ENCODE peak calls at places on chromosomes 12 and 14, in nine cellular contexts. One of them, this sample, is unnamed.

GRCh38 chr14:64536488-64537245 is 3.9 kb upstream of the HSPA2 start:
- DNase-seq in astrocyte: peak
- DNase-seq in fibroblast of lung: no peak
- DNase-seq in adrenal gland: no peak
- DNase-seq in HCT116: no peak
- DNase-seq in PC-3: no peak
- DNase-seq in coronary artery: no peak
- DNase-seq in breast epithelium: no peak
- DNase-seq in A549: peak
- DNase-seq in this sample: peak

GRCh38 chr12:101875112-101875961 is 2.0 kb upstream of the DRAM1 start:
- DNase-seq in astrocyte: peak
- DNase-seq in fibroblast of lung: no peak
- DNase-seq in adrenal gland: no peak
- DNase-seq in HCT116: no peak
- DNase-seq in PC-3: no peak
- DNase-seq in coronary artery: no peak
- DNase-seq in breast epithelium: no peak
- DNase-seq in A549: no peak
- DNase-seq in this sample: no peak

GRCh38 chr14:90273532-90273931 is 17.2 kb downstream of the PSMC1 start:
- DNase-seq in astrocyte: no peak
- DNase-seq in fibroblast of lung: no peak
- DNase-seq in adrenal gland: peak
- DNase-seq in HCT116: no peak
- DNase-seq in PC-3: no peak
- DNase-seq in coronary artery: no peak
- DNase-seq in breast epithelium: no peak
- DNase-seq in A549: no peak
- DNase-seq in this sample: no peak

GRCh38 chr12:16602412-16602811 is 3.5 kb downstream of the LMO3 start:
- DNase-seq in astrocyte: no peak
- DNase-seq in fibroblast of lung: no peak
- DNase-seq in adrenal gland: no peak
- DNase-seq in HCT116: no peak
- DNase-seq in PC-3: no peak
- DNase-seq in coronary artery: no peak
- DNase-seq in breast epithelium: no peak
- DNase-seq in A549: no peak
- DNase-seq in this sample: no peak

GRCh38 chr12:84763112-84763511 is 149.5 kb downstream of the SLC6A15 start:
- DNase-seq in astrocyte: peak
- DNase-seq in fibroblast of lung: peak
- DNase-seq in adrenal gland: no peak
- DNase-seq in HCT116: no peak
- DNase-seq in PC-3: no peak
- DNase-seq in coronary artery: no peak
- DNase-seq in breast epithelium: no peak
- DNase-seq in A549: no peak
- DNase-seq in this sample: no peak

GRCh38 chr12:66270613-66271012 is 31.7 kb upstream of the HELB start:
- DNase-seq in astrocyte: no peak
- DNase-seq in fibroblast of lung: no peak
- DNase-seq in adrenal gland: no peak
- DNase-seq in HCT116: no peak
- DNase-seq in PC-3: no peak
- DNase-seq in coronary artery: no peak
- DNase-seq in breast epithelium: no peak
- DNase-seq in A549: no peak
- DNase-seq in this sample: no peak

GRCh38 chr12:116542345-116542950 is 16.7 kb upstream of the MAP1LC3B2 start:
- DNase-seq in astrocyte: no peak
- DNase-seq in fibroblast of lung: no peak
- DNase-seq in adrenal gland: peak
- DNase-seq in HCT116: no peak
- DNase-seq in PC-3: peak
- DNase-seq in coronary artery: no peak
- DNase-seq in breast epithelium: no peak
- DNase-seq in A549: no peak
- DNase-seq in this sample: no peak

GRCh38 chr12:32084753-32085152 is 21.9 kb upstream of the BICD1 start:
- DNase-seq in astrocyte: no peak
- DNase-seq in fibroblast of lung: no peak
- DNase-seq in adrenal gland: no peak
- DNase-seq in HCT116: no peak
- DNase-seq in PC-3: no peak
- DNase-seq in coronary artery: no peak
- DNase-seq in breast epithelium: no peak
- DNase-seq in A549: no peak
- DNase-seq in this sample: no peak

GRCh38 chr14:52314521-52315354 is 626 bp downstream of the PTGER2 start:
- DNase-seq in astrocyte: no peak
- DNase-seq in fibroblast of lung: no peak
- DNase-seq in adrenal gland: no peak
- DNase-seq in HCT116: no peak
- DNase-seq in PC-3: no peak
- DNase-seq in coronary artery: no peak
- DNase-seq in breast epithelium: no peak
- DNase-seq in A549: no peak
- DNase-seq in this sample: no peak

GRCh38 chr14:103896578-103896977 is 31.7 kb upstream of the TDRD9 start:
- DNase-seq in astrocyte: no peak
- DNase-seq in fibroblast of lung: no peak
- DNase-seq in adrenal gland: no peak
- DNase-seq in HCT116: no peak
- DNase-seq in PC-3: no peak
- DNase-seq in coronary artery: no peak
- DNase-seq in breast epithelium: no peak
- DNase-seq in A549: no peak
- DNase-seq in this sample: no peak

GRCh38 chr12:92558806-92559205 is 144.0 kb upstream of the PLEKHG7 start:
- DNase-seq in astrocyte: peak
- DNase-seq in fibroblast of lung: no peak
- DNase-seq in adrenal gland: no peak
- DNase-seq in HCT116: no peak
- DNase-seq in PC-3: no peak
- DNase-seq in coronary artery: no peak
- DNase-seq in breast epithelium: no peak
- DNase-seq in A549: no peak
- DNase-seq in this sample: no peak

GRCh38 chr12:105590571-105590970 is 260.1 kb downstream of the C12orf75 start:
- DNase-seq in astrocyte: no peak
- DNase-seq in fibroblast of lung: no peak
- DNase-seq in adrenal gland: no peak
- DNase-seq in HCT116: no peak
- DNase-seq in PC-3: no peak
- DNase-seq in coronary artery: no peak
- DNase-seq in breast epithelium: no peak
- DNase-seq in A549: no peak
- DNase-seq in this sample: no peak

GRCh38 chr12:98074286-98074685 is 441.1 kb upstream of the TMPO start:
- DNase-seq in astrocyte: no peak
- DNase-seq in fibroblast of lung: no peak
- DNase-seq in adrenal gland: no peak
- DNase-seq in HCT116: no peak
- DNase-seq in PC-3: no peak
- DNase-seq in coronary artery: no peak
- DNase-seq in breast epithelium: no peak
- DNase-seq in A549: no peak
- DNase-seq in this sample: no peak

GRCh38 chr14:100673085-100673806 is 53.4 kb upstream of the DLK1 start:
- DNase-seq in astrocyte: no peak
- DNase-seq in fibroblast of lung: no peak
- DNase-seq in adrenal gland: no peak
- DNase-seq in HCT116: no peak
- DNase-seq in PC-3: peak
- DNase-seq in coronary artery: no peak
- DNase-seq in breast epithelium: no peak
- DNase-seq in A549: no peak
- DNase-seq in this sample: no peak

DNA sequence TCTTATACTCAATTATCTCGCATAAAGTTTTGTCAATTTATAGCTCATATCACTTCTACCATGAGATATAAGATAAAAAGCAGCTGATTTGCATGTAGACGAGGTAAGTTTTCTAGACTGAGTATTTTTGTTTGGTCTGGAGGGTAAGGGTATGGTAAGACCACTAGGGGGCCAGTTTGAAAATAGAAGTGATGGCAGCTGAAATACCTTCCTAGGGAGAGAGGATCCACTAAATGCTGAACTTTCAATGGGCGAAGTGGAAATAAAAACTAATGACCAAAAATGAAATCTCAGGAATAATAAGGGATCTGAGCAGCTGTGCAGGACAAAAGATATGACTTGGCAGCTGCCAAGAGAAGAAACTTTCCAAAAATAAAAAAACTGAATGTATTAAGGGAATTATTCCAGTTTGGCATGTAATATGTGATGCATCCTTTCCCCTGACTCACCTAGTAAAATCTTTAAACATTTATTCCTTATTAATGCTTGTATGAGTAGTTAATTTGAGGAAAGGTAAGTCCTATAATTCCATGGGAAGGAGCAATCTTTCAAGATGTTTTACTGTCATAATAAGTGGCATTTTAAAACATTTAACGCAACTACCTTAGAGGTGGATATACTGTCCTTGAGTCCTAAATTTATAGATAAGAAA is 754.5 kb downstream of the C12orf50 start:
- DNase-seq in astrocyte: peak
- DNase-seq in fibroblast of lung: peak
- DNase-seq in adrenal gland: no peak
- DNase-seq in HCT116: peak
- DNase-seq in PC-3: peak
- DNase-seq in coronary artery: no peak
- DNase-seq in breast epithelium: no peak
- DNase-seq in A549: peak
- DNase-seq in this sample: no peak
- TF ChIP-seq CTCF in astrocyte: peak
- TF ChIP-seq CTCF in fibroblast of lung: peak
- TF ChIP-seq CTCF in adrenal gland: peak
- TF ChIP-seq CTCF in HCT116: peak
- TF ChIP-seq CTCF in PC-3: peak
- TF ChIP-seq CTCF in coronary artery: no peak
- TF ChIP-seq CTCF in breast epithelium: peak
- TF ChIP-seq CTCF in A549: peak
- TF ChIP-seq CTCF in this sample: peak

GRCh38 chr12:110343921-110344555 is 59.5 kb downstream of the ANAPC7 start:
- DNase-seq in astrocyte: no peak
- DNase-seq in fibroblast of lung: no peak
- DNase-seq in adrenal gland: peak
- DNase-seq in HCT116: no peak
- DNase-seq in PC-3: no peak
- DNase-seq in coronary artery: no peak
- DNase-seq in breast epithelium: no peak
- DNase-seq in A549: no peak
- DNase-seq in this sample: no peak
- H3K27ac ChIP-seq in astrocyte: no peak
- H3K27ac ChIP-seq in fibroblast of lung: no peak
- H3K27ac ChIP-seq in adrenal gland: no peak
- H3K27ac ChIP-seq in HCT116: no peak
- H3K27ac ChIP-seq in PC-3: peak
- H3K27ac ChIP-seq in coronary artery: no peak
- H3K27ac ChIP-seq in breast epithelium: peak
- H3K27ac ChIP-seq in A549: no peak
- H3K27ac ChIP-seq in this sample: no peak

GRCh38 chr12:7498832-7499231 is 4.7 kb downstream of the CD163 start:
- DNase-seq in astrocyte: peak
- DNase-seq in fibroblast of lung: peak
- DNase-seq in adrenal gland: no peak
- DNase-seq in HCT116: no peak
- DNase-seq in PC-3: no peak
- DNase-seq in coronary artery: no peak
- DNase-seq in breast epithelium: no peak
- DNase-seq in A549: no peak
- DNase-seq in this sample: no peak

GRCh38 chr12:7495136-7495535 is 8.4 kb downstream of the CD163 start:
- DNase-seq in astrocyte: no peak
- DNase-seq in fibroblast of lung: no peak
- DNase-seq in adrenal gland: no peak
- DNase-seq in HCT116: no peak
- DNase-seq in PC-3: no peak
- DNase-seq in coronary artery: no peak
- DNase-seq in breast epithelium: no peak
- DNase-seq in A549: no peak
- DNase-seq in this sample: no peak

GRCh38 chr12:7497661-7498060 is 5.9 kb downstream of the CD163 start:
- DNase-seq in astrocyte: peak
- DNase-seq in fibroblast of lung: no peak
- DNase-seq in adrenal gland: no peak
- DNase-seq in HCT116: no peak
- DNase-seq in PC-3: no peak
- DNase-seq in coronary artery: no peak
- DNase-seq in breast epithelium: no peak
- DNase-seq in A549: no peak
- DNase-seq in this sample: no peak

GRCh38 chr12:7493006-7493405 is 10.6 kb downstream of the CD163 start:
- DNase-seq in astrocyte: no peak
- DNase-seq in fibroblast of lung: no peak
- DNase-seq in adrenal gland: no peak
- DNase-seq in HCT116: no peak
- DNase-seq in PC-3: no peak
- DNase-seq in coronary artery: no peak
- DNase-seq in breast epithelium: no peak
- DNase-seq in A549: no peak
- DNase-seq in this sample: no peak
- H3K4me3 ChIP-seq in astrocyte: no peak
- H3K4me3 ChIP-seq in fibroblast of lung: no peak
- H3K4me3 ChIP-seq in adrenal gland: peak
- H3K4me3 ChIP-seq in HCT116: no peak
- H3K4me3 ChIP-seq in PC-3: no peak
- H3K4me3 ChIP-seq in coronary artery: peak
- H3K4me3 ChIP-seq in breast epithelium: no peak
- H3K4me3 ChIP-seq in A549: no peak
- H3K4me3 ChIP-seq in this sample: no peak

GRCh38 chr14:74459289-74459946 is 33.4 kb upstream of the SYNDIG1L start:
- DNase-seq in astrocyte: peak
- DNase-seq in fibroblast of lung: peak
- DNase-seq in adrenal gland: peak
- DNase-seq in HCT116: no peak
- DNase-seq in PC-3: peak
- DNase-seq in coronary artery: peak
- DNase-seq in breast epithelium: no peak
- DNase-seq in A549: peak
- DNase-seq in this sample: peak
- TF ChIP-seq CTCF in astrocyte: peak
- TF ChIP-seq CTCF in fibroblast of lung: peak
- TF ChIP-seq CTCF in adrenal gland: peak
- TF ChIP-seq CTCF in HCT116: peak
- TF ChIP-seq CTCF in PC-3: peak
- TF ChIP-seq CTCF in coronary artery: no peak
- TF ChIP-seq CTCF in breast epithelium: peak
- TF ChIP-seq CTCF in A549: peak
- TF ChIP-seq CTCF in this sample: peak

GRCh38 chr14:59292921-59293605 is 104.6 kb downstream of the DAAM1 start:
- DNase-seq in astrocyte: no peak
- DNase-seq in fibroblast of lung: no peak
- DNase-seq in adrenal gland: no peak
- DNase-seq in HCT116: no peak
- DNase-seq in PC-3: no peak
- DNase-seq in coronary artery: no peak
- DNase-seq in breast epithelium: no peak
- DNase-seq in A549: no peak
- DNase-seq in this sample: no peak
- H3K27ac ChIP-seq in astrocyte: no peak
- H3K27ac ChIP-seq in fibroblast of lung: no peak
- H3K27ac ChIP-seq in adrenal gland: no peak
- H3K27ac ChIP-seq in HCT116: no peak
- H3K27ac ChIP-seq in PC-3: no peak
- H3K27ac ChIP-seq in coronary artery: peak
- H3K27ac ChIP-seq in breast epithelium: peak
- H3K27ac ChIP-seq in A549: no peak
- H3K27ac ChIP-seq in this sample: no peak

This sample was measured in AG04450.